ENCODE peak calls at places on chromosomes 11 and 22, in five cellular contexts. D is neural progenitor cell, P is fibroblast of lung, R is K562, X is colonic mucosa. I is an unnamed sample.
A peak's percentile ranks its signal among the peaks of the same experiment; 100 is the strongest.

GRCh38 chr11:20584093-20584774 is 15.2 kb upstream of the SLC6A5 start:
- DNase-seq in D (no peak), R (no peak), X (no peak), P (no peak), I (no peak)

GRCh38 chr11:118996926-118997626 is 862 bp upstream of the CENATAC start:
- DNase-seq in X (no peak), D (peak; percentile 18), R (peak; percentile 56), P (no peak), I (no peak)

GRCh38 chr11:35424157-35424945 is 5.0 kb upstream of the SLC1A2 start:
- DNase-seq in X (no peak), P (peak; percentile 61), D (no peak), R (no peak), I (no peak)

GRCh38 chr11:60785136-60785535 is at the start of gene MS4A10:
- DNase-seq in X (peak; percentile 44), P (no peak), R (no peak), D (no peak), I (peak; percentile 43)

GRCh38 chr11:65903068-65903481 is 2.9 kb upstream of the FOSL1 start:
- DNase-seq in D (peak; percentile 28), P (peak; percentile 78), X (no peak), R (peak; percentile 56), I (no peak)

GRCh38 chr11:6828103-6828502 is 17.4 kb upstream of the OR10A5 start:
- DNase-seq in P (no peak), X (no peak), D (no peak), R (no peak), I (no peak)

GRCh38 chr22:49027122-49027670 is 800.5 kb downstream of the BRD1 start:
- DNase-seq in P (no peak), R (no peak), D (no peak), X (no peak), I (peak; percentile 65)

GRCh38 chr11:94853836-94854235 is 85.7 kb downstream of the AMOTL1 start:
- DNase-seq in X (no peak), P (no peak), R (no peak), D (no peak), I (no peak)

GRCh38 chr22:39559456-39560105 is 11.0 kb upstream of the CACNA1I start:
- DNase-seq in X (no peak), R (peak; percentile 79), P (no peak), D (peak; percentile 67), I (no peak)

GRCh38 chr11:94623120-94623735 is 56.1 kb downstream of the PIWIL4 start:
- DNase-seq in D (peak; percentile 85), P (peak; percentile 79), X (peak; percentile 35), R (peak; percentile 70), I (no peak)

GRCh38 chr22:42697542-42698013 is 23.1 kb downstream of the A4GALT start:
- DNase-seq in R (no peak), D (no peak), X (peak; percentile 56), P (peak; percentile 81), I (peak; percentile 93)

GRCh38 chr22:49431559-49431958 is 396.1 kb downstream of the BRD1 start:
- DNase-seq in D (no peak), P (no peak), X (no peak), R (no peak), I (no peak)

GRCh38 chr11:69520186-69520585 is 38.7 kb downstream of the LINC01488 start:
- DNase-seq in R (no peak), D (no peak), X (no peak), P (no peak), I (no peak)

GRCh38 chr22:35940166-35940565 is 88.5 kb downstream of the RBFOX2 start:
- DNase-seq in X (no peak), P (no peak), D (no peak), R (no peak), I (no peak)

GRCh38 chr22:39724390-39724789 is 153.8 kb downstream of the CACNA1I start:
- DNase-seq in X (no peak), D (no peak), R (peak; percentile 47), P (no peak), I (no peak)

GRCh38 chr22:47221840-47222615 is 459.6 kb downstream of the TBC1D22A start:
- DNase-seq in R (no peak), D (no peak), P (no peak), X (no peak), I (no peak)

GRCh38 chr22:20937031-20937793 is 20.0 kb downstream of the CRKL start:
- DNase-seq in X (no peak), P (no peak), R (peak; percentile 49), D (no peak), I (no peak)

GRCh38 chr11:45725776-45726606 is 60.6 kb upstream of the CHST1 start:
- DNase-seq in X (no peak), R (no peak), D (no peak), P (no peak), I (no peak)

GRCh38 chr11:62850911-62851806 is 11.8 kb upstream of the WDR74 start:
- DNase-seq in D (peak; percentile 45), R (no peak), P (no peak), X (no peak), I (peak; percentile 8)

GRCh38 chr11:20617346-20617745 is 17.9 kb downstream of the SLC6A5 start:
- DNase-seq in D (no peak), P (no peak), R (no peak), X (no peak), I (no peak)

GRCh38 chr11:11171854-11172253 is 181.2 kb downstream of the CSNK2A3 start:
- DNase-seq in D (no peak), X (no peak), R (no peak), P (no peak), I (no peak)

GRCh38 chr11:61744609-61745156 is 7.8 kb upstream of the MYRF start:
- DNase-seq in D (no peak), P (no peak), R (no peak), X (no peak), I (peak; percentile 62)

GRCh38 chr11:118615996-118616395 is 8.6 kb downstream of the PHLDB1 start:
- DNase-seq in X (no peak), D (peak; percentile 78), R (no peak), P (no peak), I (peak; percentile 59)

GRCh38 chr22:20211997-20212753 is 55.9 kb downstream of the RTN4R start:
- DNase-seq in R (peak; percentile 100), P (peak; percentile 37), X (no peak), D (no peak), I (peak; percentile 87)

GRCh38 chr11:69918938-69919650 is 99.9 kb upstream of the FGF3 start:
- DNase-seq in P (peak; percentile 64), R (peak; percentile 87), D (peak; percentile 88), X (peak; percentile 73), I (peak; percentile 91)

GRCh38 chr11:22752908-22753310 is 76.7 kb downstream of the SVIP start:
- DNase-seq in X (no peak), D (no peak), R (no peak), P (no peak), I (no peak)

GRCh38 chr11:65456418-65456817 is 33.8 kb downstream of the NEAT1 start:
- DNase-seq in D (no peak), R (no peak), X (no peak), P (no peak), I (no peak)

GRCh38 chr11:59135648-59136461 is 6.8 kb upstream of the FAM111A start:
- DNase-seq in P (peak; percentile 73), R (peak; percentile 80), X (peak; percentile 87), D (peak; percentile 84), I (peak; percentile 91)

GRCh38 chr11:121575250-121575962 is 122.6 kb upstream of the SORL1-AS1 start:
- DNase-seq in P (peak; percentile 89), R (no peak), D (no peak), X (peak; percentile 33), I (peak; percentile 91)

GRCh38 chr11:115672999-115673411 is 168.8 kb upstream of the CADM1 start:
- DNase-seq in P (peak; percentile 90), R (no peak), X (no peak), D (no peak), I (no peak)

GRCh38 chr22:37162221-37163095 is 12.7 kb upstream of the IL2RB start:
- DNase-seq in P (no peak), D (no peak), R (no peak), X (no peak), I (peak; percentile 58)
- TF ChIP-seq CTCF in P (no peak), D (no peak), R (no peak), X (no peak), I (no peak)

DNA sequence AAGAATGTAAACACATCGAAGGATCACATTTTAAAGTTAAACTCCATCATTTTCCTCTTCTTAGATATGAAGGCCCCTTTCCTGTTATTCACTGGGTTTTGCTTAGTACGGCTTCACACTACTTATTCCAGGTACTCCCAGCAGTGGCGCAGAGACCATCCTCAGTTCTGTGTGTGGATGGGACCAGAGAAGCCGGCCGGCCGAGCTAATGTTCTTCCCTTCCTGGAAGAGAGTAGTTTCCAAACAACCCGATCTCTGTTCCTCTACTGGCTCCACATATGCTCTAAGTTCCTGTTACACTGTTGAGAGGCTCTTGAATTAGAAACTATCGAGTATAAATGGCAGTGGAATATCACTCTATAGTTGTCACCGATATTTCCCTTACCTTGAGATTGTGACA is 684 bp upstream of the NFRKB start:
- DNase-seq in D (no peak), P (peak; percentile 3), X (no peak), R (no peak), I (no peak)
- H3K9ac ChIP-seq in D (no peak overlapping the region), P (no peak overlapping the region), X (peak overlapping the region; percentile 76), R (peak overlapping the region; percentile 89), I (peak overlapping the region; percentile 74)

GRCh38 chr11:126140106-126140931 is 71.1 kb downstream of the RPUSD4 start:
- DNase-seq in D (no peak), R (no peak), X (no peak), P (peak; percentile 45), I (no peak)

GRCh38 chr11:126140932-126141291 is 70.5 kb downstream of the RPUSD4 start:
- DNase-seq in X (peak; percentile 48), P (peak; percentile 88), R (no peak), D (no peak), I (no peak)

GRCh38 chr11:126137146-126137545 is 74.3 kb downstream of the RPUSD4 start:
- DNase-seq in D (no peak), P (no peak), R (no peak), X (no peak), I (no peak)

GRCh38 chr11:126139541-126140091 is 71.8 kb downstream of the RPUSD4 start:
- DNase-seq in D (no peak), R (no peak), P (peak; percentile 83), X (no peak), I (no peak)

DNA sequence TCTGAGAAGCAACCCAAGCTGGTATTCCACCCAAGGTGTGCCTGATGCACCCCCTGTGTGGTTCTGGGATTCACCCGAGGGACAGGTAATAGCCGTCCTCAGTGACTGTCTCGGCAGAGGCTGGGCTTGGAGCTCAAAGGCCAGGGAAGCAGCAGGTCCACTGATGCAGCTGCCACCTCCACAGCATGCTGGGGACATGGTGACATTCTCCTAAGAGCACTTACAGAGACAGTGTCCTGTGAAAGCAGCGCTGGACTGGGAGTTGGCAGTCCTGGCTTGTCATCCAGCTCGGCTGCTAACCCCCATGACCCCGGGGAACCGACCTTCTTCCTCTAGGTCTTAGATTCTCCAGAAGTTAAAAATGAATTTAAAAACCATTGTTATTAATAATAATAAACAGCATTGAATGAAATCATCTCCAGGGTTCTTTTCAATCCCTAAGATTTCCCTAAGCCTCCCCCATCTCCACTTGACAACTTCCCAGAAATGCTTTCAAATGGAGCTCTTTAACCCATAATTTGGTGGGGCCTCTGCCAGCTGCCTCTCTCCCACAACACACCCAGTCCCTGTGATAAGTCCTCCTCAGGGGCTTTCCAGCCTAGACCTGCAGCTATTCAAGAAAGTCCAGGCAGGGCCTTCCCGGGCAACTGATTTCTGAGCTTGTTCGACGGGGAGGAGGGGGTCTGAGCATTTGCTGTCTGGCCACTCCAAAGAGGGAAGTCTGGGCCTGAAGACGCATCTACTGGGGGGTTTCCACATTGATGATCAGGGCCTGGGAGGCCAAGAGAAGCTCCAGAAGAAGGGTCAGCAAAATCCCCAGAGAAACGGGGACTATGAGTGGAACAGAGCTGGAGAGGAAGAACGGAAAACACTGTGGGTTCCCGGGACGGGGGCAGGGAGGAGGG is 72.6 kb downstream of the RPUSD4 start:
- DNase-seq in P (no peak), X (no peak), R (no peak), D (no peak), I (no peak)
- H3K4me1 ChIP-seq in P (peaks cover 18% of the 10 kb centered on the region), X (no peaks in the 10 kb centered on the region), R (no peaks in the 10 kb centered on the region), D (peaks cover 9% of the 10 kb centered on the region), I (peaks cover 9% of the 10 kb centered on the region)

GRCh38 chr11:126567419-126567818 is 211.9 kb downstream of the ST3GAL4 start:
- DNase-seq in R (no peak), P (no peak), D (no peak), X (no peak), I (no peak)
- TF ChIP-seq CTCF in R (peak; percentile 4), P (no peak), D (peak; percentile 20), X (no peak), I (no peak)